ENCODE peak calls at places on chromosomes 11 and 22, in five cellular contexts. B is esophagus squamous epithelium; F is IMR-90; V is CD4-positive, alpha-beta T cell; N is transverse colon. P is an unnamed sample.
A peak's percentile ranks its signal among the peaks of the same experiment; 100 is the strongest.

GRCh38 chr11:4430060-4430459 is 19.0 kb upstream of the OR52K2 start:
- DNase-seq in B (no peak), N (no peak), F (no peak), V (no peak), P (no peak)

GRCh38 chr11:45661417-45662055 is 3.9 kb downstream of the CHST1 start:
- DNase-seq in B (no peak), F (no peak), N (no peak), V (no peak), P (no peak)

GRCh38 chr11:76626921-76627391 is 43.6 kb downstream of the LRRC32 start:
- DNase-seq in N (no peak), B (no peak), F (peak; percentile 29), V (no peak), P (no peak)

GRCh38 chr11:66281001-66281400 is 3.0 kb downstream of the CNIH2 start:
- DNase-seq in B (no peak), V (no peak), N (no peak), F (no peak), P (no peak)

GRCh38 chr11:41308286-41308685 is 151.2 kb downstream of the LRRC4C start:
- DNase-seq in V (no peak), F (no peak), N (no peak), B (no peak), P (no peak)

GRCh38 chr11:96317576-96317975 is 25.4 kb downstream of the MAML2 start:
- DNase-seq in B (no peak), N (no peak), V (no peak), F (no peak), P (no peak)

GRCh38 chr11:119482561-119483001 is 59.6 kb upstream of the THY1 start:
- DNase-seq in N (no peak), B (no peak), F (no peak), V (no peak), P (no peak)

GRCh38 chr11:114132944-114133394 is 73.5 kb downstream of the ZBTB16 start:
- DNase-seq in N (no peak), B (no peak), V (no peak), F (no peak), P (no peak)

GRCh38 chr22:44704159-44705021 is 2.4 kb downstream of the PRR5 start:
- DNase-seq in F (no peak), B (no peak), V (no peak), N (no peak), P (no peak)

GRCh38 chr11:123356539-123356938 is 73.5 kb upstream of the GRAMD1B start:
- DNase-seq in B (no peak), N (no peak), V (no peak), F (no peak), P (no peak)

GRCh38 chr22:17672417-17672991 is 33.9 kb downstream of the BCL2L13 start:
- DNase-seq in B (no peak), N (no peak), V (no peak), F (peak; percentile 37), P (no peak)

GRCh38 chr22:23581252-23581634 is 1.2 kb upstream of the IGLL1 start:
- DNase-seq in B (no peak), F (no peak), N (no peak), V (no peak), P (no peak)

GRCh38 chr22:29503811-29504372 is 23.9 kb downstream of the NEFH start:
- DNase-seq in B (no peak), N (peak; percentile 44), V (no peak), F (peak; percentile 79), P (no peak)

GRCh38 chr11:115518983-115519382 is 14.8 kb upstream of the CADM1 start:
- DNase-seq in F (no peak), V (no peak), N (no peak), B (no peak), P (no peak)

GRCh38 chr22:50111056-50111455 is 21.2 kb downstream of the MOV10L1 start:
- DNase-seq in V (no peak), N (no peak), F (no peak), B (no peak), P (no peak)

GRCh38 chr22:48960981-48961655 is 866.6 kb downstream of the BRD1 start:
- DNase-seq in V (no peak), B (no peak), F (no peak), N (peak; percentile 1), P (no peak)

GRCh38 chr11:47538741-47539575 is 14.0 kb downstream of the CELF1 start:
- DNase-seq in B (no peak), V (no peak), N (no peak), F (no peak), P (no peak)

DNA sequence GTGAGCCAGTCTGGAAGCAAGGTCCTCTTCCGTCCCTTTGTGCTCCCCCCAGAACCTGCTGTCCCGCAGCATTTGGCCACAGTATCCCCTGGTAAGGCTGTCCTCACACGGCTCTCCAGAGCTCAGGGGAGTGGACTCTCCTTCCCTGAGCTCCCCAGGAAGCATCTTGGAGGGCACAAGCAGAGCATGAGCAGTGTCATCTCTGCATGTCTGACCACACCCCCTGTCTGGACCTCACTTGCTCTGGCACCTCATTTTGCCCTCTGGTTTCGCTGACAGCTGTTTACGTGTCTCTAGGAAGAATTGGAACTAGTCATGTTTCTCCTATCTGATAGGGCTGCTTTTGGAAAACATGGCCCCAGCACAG is 15.5 kb downstream of the DCPS start:
- DNase-seq in B (no peak), F (no peak), N (no peak), V (no peak), P (no peak)
- H3K9me3 ChIP-seq in B (no peaks in the 10 kb centered on the region), F (no peaks in the 10 kb centered on the region), N (no peaks in the 10 kb centered on the region), V (no peaks in the 10 kb centered on the region), P (no peaks in the 10 kb centered on the region)

GRCh38 chr11:126969865-126970479 is 30.6 kb downstream of the KIRREL3 start:
- DNase-seq in B (no peak), F (peak; percentile 83), N (no peak), V (no peak), P (no peak)
- H3K9me3 ChIP-seq in B (no peaks in the 10 kb centered on the region), F (peaks cover 4% of the 10 kb centered on the region), N (peaks cover 6% of the 10 kb centered on the region), V (no peaks in the 10 kb centered on the region), P (no peaks in the 10 kb centered on the region)

GRCh38 chr22:47547239-47547661 is 784.8 kb downstream of the TBC1D22A start:
- DNase-seq in B (no peak), F (no peak), N (no peak), V (no peak), P (no peak)
- H3K9me3 ChIP-seq in B (no peaks in the 10 kb centered on the region), F (peaks cover 43% of the 10 kb centered on the region), N (no peaks in the 10 kb centered on the region), V (no peaks in the 10 kb centered on the region), P (no peaks in the 10 kb centered on the region)

GRCh38 chr11:127693686-127694085 is 693.1 kb upstream of the KIRREL3 start:
- DNase-seq in F (no peak), B (no peak), N (no peak), V (no peak), P (no peak)
- H3K9me3 ChIP-seq in F (no peaks in the 10 kb centered on the region), B (no peaks in the 10 kb centered on the region), N (no peaks in the 10 kb centered on the region), V (no peaks in the 10 kb centered on the region), P (no peaks in the 10 kb centered on the region)